ENCODE peak calls at places on chromosomes 7 and 10, in five cellular contexts. K is right lobe of liver, N is upper lobe of left lung, G is tibial artery, S is foreskin keratinocyte. D is an unnamed sample.

GRCh38 chr7:27400168-27400567 is 157.6 kb downstream of the EVX1 start:
- DNase-seq in K (no peak), N (no peak), G (no peak), S (no peak), D (no peak)

GRCh38 chr10:95756061-95756751 is at the start of gene ENTPD1:
- DNase-seq in K (no peak), N (no peak), G (no peak), S (no peak), D (peak; percentile 49)

GRCh38 chr7:42283553-42283952 is 46.5 kb upstream of the GLI3 start:
- DNase-seq in K (no peak), N (no peak), G (no peak), S (no peak), D (no peak)

GRCh38 chr10:122419890-122420623 is 34.4 kb upstream of the ARMS2 start:
- DNase-seq in K (no peak), N (no peak), G (no peak), S (peak; percentile 29), D (no peak)

GRCh38 chr7:2182461-2182860 is 50.3 kb downstream of the MAD1L1 start:
- DNase-seq in K (no peak), N (no peak), G (no peak), S (no peak), D (no peak)

GRCh38 chr7:27910341-27910740 is 170.4 kb downstream of the TAX1BP1 start:
- DNase-seq in K (no peak), N (no peak), G (no peak), S (no peak), D (no peak)

GRCh38 chr10:79137404-79137803 is 68.6 kb downstream of the ZMIZ1 start:
- DNase-seq in K (no peak), N (no peak), G (no peak), S (no peak), D (no peak)

GRCh38 chr10:51204691-51205090 is 130.4 kb downstream of the PRKG1 start:
- DNase-seq in K (no peak), N (no peak), G (no peak), S (no peak), D (no peak)

GRCh38 chr10:49353026-49353894 is 42.6 kb downstream of the DRGX start:
- DNase-seq in K (no peak), N (no peak), G (no peak), S (no peak), D (no peak)

GRCh38 chr7:66308411-66308810 is 103.3 kb downstream of the TPST1 start:
- DNase-seq in K (no peak), N (no peak), G (no peak), S (no peak), D (no peak)

GRCh38 chr10:111175786-111176185 is 99.0 kb downstream of the ADRA2A start:
- DNase-seq in K (no peak), N (no peak), G (no peak), S (no peak), D (peak; percentile 64)

GRCh38 chr7:100489824-100490223 is 6.1 kb downstream of the NYAP1 start:
- DNase-seq in K (no peak), N (peak; percentile 24), G (no peak), S (no peak), D (peak; percentile 89)

GRCh38 chr10:128885573-128886555 is 581.2 kb upstream of the MGMT start:
- DNase-seq in K (no peak), N (peak; percentile 50), G (no peak), S (no peak), D (no peak)

GRCh38 chr7:38178695-38179344 is 775 bp downstream of the STARD3NL start:
- DNase-seq in K (no peak), N (no peak), G (no peak), S (peak; percentile 33), D (no peak)

GRCh38 chr7:106817098-106817497 is 48.0 kb upstream of the PIK3CG start:
- DNase-seq in K (no peak), N (no peak), G (no peak), S (no peak), D (no peak)

DNA sequence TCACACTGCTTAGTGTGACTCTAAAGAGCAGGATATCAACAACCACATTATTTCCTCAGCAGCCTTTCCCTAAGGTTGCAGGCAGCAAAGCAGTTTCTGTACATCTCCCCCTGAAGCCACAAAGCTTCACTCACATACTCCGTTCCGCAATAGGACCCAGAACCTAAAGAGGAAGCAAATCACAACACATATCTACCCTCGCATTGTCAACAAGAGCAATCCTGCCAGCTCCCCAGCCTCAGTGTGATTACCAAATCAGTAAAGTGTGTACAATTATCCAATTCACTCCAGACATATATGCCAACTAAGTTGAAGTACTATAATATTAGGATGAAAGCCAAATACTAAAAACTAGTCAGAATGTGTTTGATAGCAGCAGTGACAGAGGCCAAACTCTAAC is 30.8 kb downstream of the VAX1 start:
- DNase-seq in K (no peak), N (no peak), G (no peak), S (no peak), D (no peak)
- H3K4me1 ChIP-seq in K (no peaks in the 10 kb centered on the region), N (no peaks in the 10 kb centered on the region), G (no peaks in the 10 kb centered on the region), S (no peaks in the 10 kb centered on the region), D (no peaks in the 10 kb centered on the region)

GRCh38 chr7:83738436-83738835 is 89.5 kb upstream of the SEMA3E start:
- DNase-seq in K (no peak), N (no peak), G (no peak), S (no peak), D (no peak)
- H3K4me1 ChIP-seq in K (no peaks in the 10 kb centered on the region), N (no peaks in the 10 kb centered on the region), G (no peaks in the 10 kb centered on the region), S (no peaks in the 10 kb centered on the region), D (no peaks in the 10 kb centered on the region)

GRCh38 chr10:77313066-77313750 is 324.4 kb downstream of the KCNMA1 start:
- DNase-seq in K (no peak), N (no peak), G (no peak), S (no peak), D (no peak)
- H3K4me1 ChIP-seq in K (no peaks in the 10 kb centered on the region), N (no peaks in the 10 kb centered on the region), G (no peaks in the 10 kb centered on the region), S (no peaks in the 10 kb centered on the region), D (no peaks in the 10 kb centered on the region)

DNA sequence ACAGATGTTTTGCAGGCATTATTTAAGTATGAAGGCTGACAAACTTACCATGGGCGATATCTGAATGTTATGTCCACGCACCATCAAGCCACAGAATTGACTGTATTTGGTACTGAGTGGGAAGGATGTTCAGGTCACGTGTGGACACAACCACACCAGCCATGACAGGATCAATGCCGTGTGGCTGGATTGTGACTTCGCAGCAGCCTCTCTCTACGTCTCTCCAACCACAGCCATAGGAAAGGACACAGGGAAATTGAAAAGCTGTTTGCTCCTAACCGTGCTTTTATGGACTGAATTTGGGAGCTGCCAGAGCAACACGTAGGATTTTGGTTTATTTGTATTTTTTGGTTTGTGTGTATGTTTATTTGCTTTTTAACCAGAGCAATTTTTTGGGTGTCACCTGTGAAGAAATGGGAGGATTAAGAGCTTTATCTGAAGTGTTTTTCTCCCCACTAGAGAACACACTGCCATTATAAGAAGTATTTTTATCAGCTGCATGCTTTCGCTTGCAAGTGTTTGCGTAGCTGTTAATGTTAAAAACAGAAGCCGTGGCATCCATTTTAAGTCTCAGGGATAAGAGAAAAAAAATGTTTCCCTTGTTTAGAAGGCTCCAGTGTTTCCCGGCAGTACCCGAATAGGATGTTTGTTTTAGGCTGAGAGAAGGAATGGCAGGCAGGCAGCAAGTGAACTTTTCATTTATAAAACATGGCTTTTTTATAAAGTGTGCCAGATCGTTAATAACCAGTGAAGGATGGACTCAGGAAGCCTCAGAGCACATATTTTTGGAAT is 401.1 kb upstream of the NFE2L3 start:
- DNase-seq in K (no peak), N (no peak), G (no peak), S (no peak), D (no peak)
- H3K4me1 ChIP-seq in K (no peaks in the 10 kb centered on the region), N (no peaks in the 10 kb centered on the region), G (no peaks in the 10 kb centered on the region), S (peaks cover 9% of the 10 kb centered on the region), D (no peaks in the 10 kb centered on the region)

DNA sequence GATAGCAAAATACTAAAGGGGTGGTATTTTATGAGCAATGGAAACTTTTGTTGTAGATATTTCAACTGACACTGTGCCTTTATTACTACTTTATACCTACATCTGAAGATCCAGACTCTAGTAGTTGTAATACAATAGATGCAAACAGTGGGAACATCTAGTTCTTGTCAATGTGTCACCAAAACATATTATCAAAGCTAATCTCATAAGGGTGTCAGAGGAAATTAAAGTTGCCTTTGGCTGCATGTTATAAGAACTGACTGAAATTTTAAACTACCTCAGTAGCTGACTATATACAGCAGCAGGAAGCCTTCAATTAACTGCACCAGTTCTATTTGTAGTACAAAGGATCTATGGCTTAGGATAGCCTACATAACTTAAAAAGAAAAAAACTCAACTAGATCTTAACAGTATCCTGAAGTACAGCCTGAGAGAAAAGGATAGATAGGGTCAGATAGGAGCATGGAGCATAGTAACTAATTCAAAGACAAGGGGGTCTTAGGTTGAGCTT is 30.9 kb downstream of the HDAC9 start:
- DNase-seq in K (no peak), N (no peak), G (no peak), S (no peak), D (no peak)
- H3K4me1 ChIP-seq in K (no peaks in the 10 kb centered on the region), N (no peaks in the 10 kb centered on the region), G (no peaks in the 10 kb centered on the region), S (no peaks in the 10 kb centered on the region), D (no peaks in the 10 kb centered on the region)